ENCODE peak calls at places on chromosomes 5 and 9, in eight cellular contexts. W is neural progenitor cell; Y is fibroblast of lung; I is small intestine; F is CD8-positive, alpha-beta T cell; J is right cardiac atrium; O is kidney; Z is thyroid gland. B is an unnamed sample.

GRCh38 chr9:119802621-119803020 is 433.4 kb upstream of the BRINP1 start:
- DNase-seq in Y (no peak), F (no peak), I (no peak), O (peak; percentile 76), J (peak; percentile 74), Z (peak; percentile 49), W (peak; percentile 31), B (no peak)

GRCh38 chr5:11790201-11790600 is 114.0 kb downstream of the CTNND2 start:
- DNase-seq in Z (no peak), F (no peak), J (no peak), O (no peak), I (no peak), Y (no peak), W (no peak), B (no peak)

GRCh38 chr5:74149395-74149794 is 491.1 kb downstream of the ENC1 start:
- DNase-seq in W (no peak), I (no peak), O (no peak), Y (peak; percentile 93), Z (peak; percentile 88), J (peak; percentile 51), F (no peak), B (peak; percentile 69)

GRCh38 chr5:45171563-45171962 is 362.8 kb downstream of the MRPS30 start:
- DNase-seq in W (no peak), J (no peak), I (no peak), O (no peak), Y (no peak), F (no peak), Z (no peak), B (no peak)

GRCh38 chr9:16640649-16641048 is 229.8 kb downstream of the BNC2 start:
- DNase-seq in I (no peak), W (peak; percentile 45), J (no peak), Y (peak; percentile 28), O (no peak), Z (no peak), F (no peak), B (no peak)

GRCh38 chr5:74953961-74954720 is 88.0 kb upstream of the FAM169A start:
- DNase-seq in W (no peak), I (peak; percentile 85), F (no peak), Z (no peak), Y (peak; percentile 77), O (no peak), J (no peak), B (no peak)

GRCh38 chr5:7436521-7436920 is 40.6 kb downstream of the ADCY2 start:
- DNase-seq in O (no peak), I (no peak), Z (no peak), Y (no peak), F (no peak), W (no peak), J (no peak), B (no peak)

GRCh38 chr5:9851458-9851857 is 221.3 kb upstream of the TAS2R1 start:
- DNase-seq in O (no peak), J (no peak), W (peak; percentile 22), I (peak; percentile 3), F (no peak), Z (peak; percentile 31), Y (peak; percentile 92), B (no peak)

GRCh38 chr5:169754737-169755136 is 117.7 kb downstream of the DOCK2 start:
- DNase-seq in Z (no peak), Y (no peak), W (no peak), I (no peak), F (no peak), J (no peak), O (no peak), B (no peak)
- H3K27ac ChIP-seq in Z (no peak overlapping the region), Y (no peak overlapping the region), W (no peak overlapping the region), I (no peak overlapping the region), F (no peak overlapping the region), J (no peak overlapping the region), O (no peak overlapping the region), B (no peak overlapping the region)

GRCh38 chr5:134595458-134595838 is 37.2 kb downstream of the SAR1B start:
- DNase-seq in I (no peak), J (no peak), O (no peak), F (no peak), W (no peak), Z (no peak), Y (no peak), B (no peak)
- H3K27ac ChIP-seq in I (no peak overlapping the region), J (peak overlapping the region; percentile 87), O (no peak overlapping the region), F (no peak overlapping the region), W (no peak overlapping the region), Z (no peak overlapping the region), Y (no peak overlapping the region), B (no peak overlapping the region)

GRCh38 chr5:150022163-150022540 is 21.6 kb downstream of the HMGXB3 start:
- DNase-seq in Z (peak; percentile 53), I (no peak), O (no peak), J (no peak), W (no peak), F (no peak), Y (peak; percentile 95), B (no peak)

GRCh38 chr5:150022681-150023080 is 22.1 kb downstream of the HMGXB3 start:
- DNase-seq in J (no peak), I (no peak), Z (peak; percentile 94), O (no peak), F (no peak), W (no peak), Y (no peak), B (no peak)

GRCh38 chr5:150024241-150024984 is 23.9 kb downstream of the HMGXB3 start:
- DNase-seq in Z (no peak), O (no peak), W (no peak), F (no peak), J (no peak), Y (no peak), I (no peak), B (no peak)

GRCh38 chr5:150021491-150022162 is 21.1 kb downstream of the HMGXB3 start:
- DNase-seq in W (no peak), Y (peak; percentile 91), J (no peak), Z (peak; percentile 5), I (no peak), F (no peak), O (peak; percentile 79), B (no peak)

DNA sequence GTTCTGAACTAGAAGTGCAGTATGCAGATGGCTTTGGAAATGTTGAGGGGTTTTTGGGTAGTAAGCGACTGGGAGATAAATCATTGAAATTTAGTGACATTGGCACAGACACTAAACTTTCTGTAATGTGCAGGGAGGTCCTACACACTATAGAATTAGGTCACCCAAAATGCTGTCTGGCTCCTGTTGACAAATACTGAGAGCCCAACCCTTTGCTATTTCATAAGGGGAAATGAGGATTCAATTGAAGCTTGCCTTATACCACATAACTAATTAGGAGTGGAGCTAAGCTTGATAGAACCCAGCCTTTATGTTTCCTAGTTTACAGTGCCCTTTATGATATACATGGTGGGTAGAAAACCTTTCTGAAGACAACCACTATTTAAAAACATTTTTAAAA is 22.6 kb downstream of the HMGXB3 start:
- DNase-seq in Z (no peak), W (no peak), Y (no peak), F (no peak), I (no peak), J (no peak), O (no peak), B (no peak)
- H3K27ac ChIP-seq in Z (peak overlapping the region; percentile 76), W (no peak overlapping the region), Y (no peak overlapping the region), F (no peak overlapping the region), I (no peak overlapping the region), J (peak overlapping the region; percentile 65), O (no peak overlapping the region), B (no peak overlapping the region)

DNA sequence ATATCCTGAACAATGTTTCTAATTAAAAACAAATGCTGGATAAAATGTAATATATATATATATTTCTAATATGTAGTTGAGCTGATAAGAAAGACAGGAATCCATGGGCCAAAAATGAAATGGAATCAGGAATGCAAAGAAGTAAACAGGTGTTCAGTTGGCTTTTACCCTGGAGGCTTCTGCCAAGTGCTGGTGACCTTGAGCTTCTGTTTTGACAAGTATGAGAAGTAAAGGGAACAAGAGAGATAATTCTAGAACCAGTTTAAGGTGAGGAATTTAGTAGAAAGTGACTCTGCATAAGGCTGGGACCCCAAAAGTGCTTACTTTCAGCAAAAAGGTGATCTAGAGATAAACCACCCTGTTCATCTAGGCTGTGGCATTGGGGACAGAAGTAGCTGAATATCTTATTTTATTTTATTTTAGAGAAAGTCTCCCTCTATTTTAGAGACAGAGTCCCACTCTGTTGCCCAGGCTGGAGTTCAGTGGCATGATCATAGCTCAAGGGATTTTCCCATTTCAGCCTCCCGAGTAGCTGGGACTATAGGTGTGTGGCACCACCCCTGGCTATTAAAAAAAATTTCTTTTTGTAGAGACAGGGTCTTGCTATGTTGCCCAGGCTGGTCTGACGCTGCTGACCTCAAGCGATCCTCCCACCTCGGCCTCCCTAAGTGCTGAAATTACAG is 27.0 kb downstream of the DCAF10 start:
- DNase-seq in Z (no peak), W (no peak), O (no peak), I (no peak), F (no peak), Y (no peak), J (no peak), B (no peak)
- H3K27ac ChIP-seq in Z (no peak overlapping the region), W (no peak overlapping the region), O (no peak overlapping the region), I (no peak overlapping the region), F (no peak overlapping the region), Y (no peak overlapping the region), J (no peak overlapping the region), B (no peak overlapping the region)

GRCh38 chr9:34636791-34637355 is 714 bp downstream of the SIGMAR1 start:
- DNase-seq in Z (peak; percentile 49), I (peak; percentile 9), J (no peak), F (no peak), W (no peak), O (no peak), Y (no peak), B (no peak)
- H3K27ac ChIP-seq in Z (no peak overlapping the region), I (peak overlapping the region; percentile 92), J (peak overlapping the region; percentile 80), F (peak overlapping the region; percentile 55), W (no peak overlapping the region), O (no peak overlapping the region), Y (peak overlapping the region; percentile 71), B (peak overlapping the region; percentile 89)

DNA sequence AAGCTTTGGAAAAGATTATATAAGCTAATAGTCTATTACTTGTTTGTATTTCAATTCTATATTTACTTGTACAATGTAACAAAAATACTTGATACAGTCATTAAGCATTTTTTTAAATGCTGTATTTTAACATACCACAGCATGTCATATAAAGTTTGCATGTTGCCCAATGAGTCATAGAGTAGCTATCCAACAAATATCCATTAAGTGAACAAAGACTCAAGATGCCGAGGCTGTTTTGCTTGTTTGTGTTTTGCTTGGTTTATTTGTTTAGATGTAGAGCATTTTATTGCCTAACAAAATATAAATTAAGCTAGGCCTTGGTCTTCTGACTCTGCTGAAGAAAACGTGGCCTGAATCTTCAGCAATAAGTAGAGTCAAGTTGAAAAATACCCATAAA is 1584.3 kb upstream of the NUDT12 start:
- DNase-seq in O (no peak), Y (peak; percentile 6), I (no peak), J (no peak), F (no peak), W (no peak), Z (no peak), B (no peak)
- H3K27ac ChIP-seq in O (no peak overlapping the region), Y (no peak overlapping the region), I (no peak overlapping the region), J (no peak overlapping the region), F (no peak overlapping the region), W (no peak overlapping the region), Z (no peak overlapping the region), B (no peak overlapping the region)

DNA sequence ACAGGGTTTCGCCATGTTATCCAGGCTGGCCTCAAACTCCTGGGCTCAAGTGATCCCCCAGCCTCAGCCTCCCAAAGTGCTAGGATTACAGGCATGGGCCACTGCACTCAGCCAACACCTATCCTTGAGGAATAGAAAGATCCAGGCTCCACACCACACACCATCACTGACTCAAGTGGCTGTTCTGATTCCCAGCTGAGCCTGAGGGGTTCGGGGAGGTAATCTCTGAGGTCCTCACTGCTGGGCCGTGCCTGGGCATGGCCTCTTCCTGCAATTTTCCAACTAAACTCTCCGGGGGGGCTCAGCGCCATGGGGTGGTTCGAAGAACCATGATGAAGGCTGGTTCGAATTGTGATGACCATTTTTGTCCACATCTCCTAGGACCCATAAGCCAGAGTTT is 31.0 kb upstream of the IL17B start:
- DNase-seq in W (no peak), O (no peak), J (no peak), I (no peak), F (no peak), Z (no peak), Y (no peak), B (peak; percentile 25)
- H3K27ac ChIP-seq in W (no peak overlapping the region), O (peak overlapping the region; percentile 51), J (peak overlapping the region; percentile 3), I (peak overlapping the region; percentile 92), F (no peak overlapping the region), Z (no peak overlapping the region), Y (peak overlapping the region; percentile 90), B (peak overlapping the region; percentile 60)

B was measured in upper lobe of right lung.